ENCODE peak calls at places on chromosome 5, in nine cellular contexts. I, O, D, L, F, S, U, T and H are unnamed samples. For H3K27me3, the result is how much of the 10 kb centered on the place peaks cover.

GRCh38 chr5:137217599-137218200 is 281.4 kb downstream of the SPOCK1 start:
- DNase-seq in I (peak), O (no peak), D (peak), L (no peak), F (peak), S (no peak), U (no peak), T (no peak), H (peak)

GRCh38 chr5:164000241-164000640 is 494.8 kb downstream of the MAT2B start:
- DNase-seq in I (no peak), O (no peak), D (no peak), L (no peak), F (no peak), S (no peak), U (no peak), T (no peak), H (no peak)

GRCh38 chr5:90528704-90529233 is 615 bp downstream of the LYSMD3 start:
- DNase-seq in I (peak), O (no peak), D (no peak), L (peak), F (no peak), S (no peak), U (no peak), T (no peak), H (peak)

GRCh38 chr5:138645778-138646575 is 70.8 kb upstream of the HSPA9 start:
- DNase-seq in I (no peak), O (no peak), D (no peak), L (no peak), F (no peak), S (no peak), U (no peak), T (no peak), H (no peak)

GRCh38 chr5:123785160-123786001 is 273.4 kb downstream of the CSNK1G3 start:
- DNase-seq in I (peak), O (no peak), D (peak), L (peak), F (peak), S (peak), U (peak), T (no peak), H (peak)

GRCh38 chr5:73674669-73675004 is 48.6 kb downstream of the ARHGEF28 start:
- DNase-seq in I (peak), O (no peak), D (no peak), L (no peak), F (no peak), S (no peak), U (no peak), T (no peak), H (peak)

GRCh38 chr5:113896789-113897188 is 383.3 kb downstream of the YTHDC2 start:
- DNase-seq in I (no peak), O (no peak), D (no peak), L (no peak), F (no peak), S (no peak), U (no peak), T (no peak), H (no peak)

GRCh38 chr5:170181902-170182301 is 50.9 kb upstream of the C5orf58 start:
- DNase-seq in I (peak), O (no peak), D (no peak), L (no peak), F (no peak), S (no peak), U (no peak), T (no peak), H (no peak)

GRCh38 chr5:157799578-157799977 is 56.1 kb downstream of the LSM11 start:
- DNase-seq in I (no peak), O (no peak), D (no peak), L (no peak), F (no peak), S (no peak), U (no peak), T (no peak), H (no peak)

GRCh38 chr5:123203105-123203794 is 114.2 kb downstream of the PRDM6 start:
- DNase-seq in I (no peak), O (no peak), D (no peak), L (no peak), F (no peak), S (no peak), U (no peak), T (no peak), H (no peak)

GRCh38 chr5:62731011-62731410 is 152.4 kb downstream of the LRRC70 start:
- DNase-seq in I (no peak), O (no peak), D (no peak), L (no peak), F (no peak), S (no peak), U (no peak), T (no peak), H (no peak)

GRCh38 chr5:1916041-1917001 is 33.6 kb upstream of the IRX4 start:
- DNase-seq in I (no peak), O (no peak), D (no peak), L (no peak), F (no peak), S (no peak), U (no peak), T (no peak), H (no peak)

GRCh38 chr5:40601198-40601868 is 78.4 kb upstream of the PTGER4 start:
- DNase-seq in I (no peak), O (no peak), D (no peak), L (no peak), F (no peak), S (no peak), U (no peak), T (no peak), H (peak)

GRCh38 chr5:21680661-21681060 is 1172.5 kb downstream of the CDH12 start:
- DNase-seq in I (peak), O (no peak), D (peak), L (peak), F (no peak), S (no peak), U (no peak), T (no peak), H (peak)

GRCh38 chr5:151098185-151098813 is 17.5 kb upstream of the TNIP1 start:
- DNase-seq in I (no peak), O (no peak), D (no peak), L (no peak), F (no peak), S (no peak), U (no peak), T (no peak), H (no peak)

GRCh38 chr5:29037716-29038115 is 1999.3 kb upstream of the CDH9 start:
- DNase-seq in I (no peak), O (no peak), D (no peak), L (no peak), F (no peak), S (no peak), U (no peak), T (no peak), H (peak)

GRCh38 chr5:74945561-74946165 is 79.5 kb upstream of the FAM169A start:
- DNase-seq in I (no peak), O (no peak), D (no peak), L (no peak), F (no peak), S (no peak), U (no peak), T (no peak), H (no peak)

GRCh38 chr5:43203373-43203772 is 11.3 kb downstream of the NIM1K start:
- DNase-seq in I (peak), O (no peak), D (peak), L (no peak), F (no peak), S (no peak), U (no peak), T (no peak), H (no peak)

GRCh38 chr5:43207601-43208000 is 15.6 kb downstream of the NIM1K start:
- DNase-seq in I (peak), O (no peak), D (peak), L (no peak), F (no peak), S (no peak), U (peak), T (no peak), H (peak)

GRCh38 chr5:43208658-43209057 is 16.6 kb downstream of the NIM1K start:
- DNase-seq in I (no peak), O (no peak), D (no peak), L (no peak), F (no peak), S (no peak), U (no peak), T (no peak), H (no peak)

GRCh38 chr5:43202380-43202779 is 10.4 kb downstream of the NIM1K start:
- DNase-seq in I (no peak), O (no peak), D (no peak), L (no peak), F (no peak), S (no peak), U (no peak), T (no peak), H (no peak)

DNA sequence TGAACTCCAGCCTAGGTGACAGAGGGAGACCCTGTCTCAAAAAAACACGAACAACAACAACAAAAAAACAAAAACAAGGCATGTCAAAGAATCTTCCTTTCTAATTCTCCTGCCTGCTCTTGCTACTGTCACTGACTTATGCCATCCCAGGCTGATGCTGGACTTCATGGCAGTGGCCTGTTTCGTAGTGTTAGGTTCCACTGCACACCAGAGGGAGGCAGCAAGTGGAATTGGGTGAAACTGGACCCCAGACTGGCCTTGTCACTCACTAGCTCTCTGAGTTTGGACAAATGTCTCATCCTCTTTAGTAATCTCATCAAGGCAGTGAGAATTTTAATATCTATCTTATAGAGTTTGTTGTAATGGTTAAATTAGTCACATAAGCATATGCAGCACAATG is 12.9 kb downstream of the NIM1K start:
- DNase-seq in I (no peak), O (no peak), D (no peak), L (no peak), F (no peak), S (no peak), U (no peak), T (no peak), H (no peak)
- H3K4me3 ChIP-seq in I (no peak), O (no peak), D (no peak), L (no peak), F (no peak), S (no peak), U (no peak), T (no peak), H (no peak)

DNA sequence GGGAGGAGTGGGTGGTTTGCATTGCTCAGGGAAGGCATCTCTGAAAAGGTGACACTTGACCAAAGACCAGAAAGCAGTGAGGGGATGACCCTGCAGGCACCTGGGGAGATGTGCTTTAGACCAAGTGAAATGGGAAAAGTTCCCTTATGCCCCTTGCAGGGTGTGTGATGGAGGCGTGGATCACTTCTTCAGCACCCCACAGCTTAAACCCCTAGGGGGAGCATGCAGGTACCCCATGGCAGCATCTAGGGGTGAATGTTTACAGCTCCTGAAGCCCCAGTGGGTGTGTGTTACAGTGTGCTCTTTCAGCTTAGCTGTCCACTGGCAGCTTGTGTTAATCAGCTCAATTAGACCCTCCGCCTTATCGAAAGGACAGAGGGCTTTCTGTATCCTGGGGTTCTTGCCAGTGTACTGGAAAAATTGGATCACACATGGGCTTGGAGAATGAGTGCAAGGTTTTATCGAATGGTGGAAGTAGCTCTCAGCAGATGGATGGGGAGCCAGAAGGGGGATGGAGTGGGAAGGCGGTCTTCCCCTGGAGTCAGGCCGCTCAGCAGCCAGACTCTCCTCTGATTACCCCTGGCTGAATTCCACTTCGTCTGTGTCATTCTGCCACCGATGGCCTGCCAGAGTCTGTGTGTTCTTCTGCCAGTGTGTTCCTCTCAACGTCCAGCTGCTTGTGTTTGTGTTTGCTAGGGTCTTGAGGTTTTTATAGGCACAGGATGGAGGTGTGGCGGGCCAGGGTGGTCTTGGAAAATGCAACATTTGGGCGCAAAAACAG is 6.3 kb downstream of the BHMT2 start:
- DNase-seq in I (no peak), O (no peak), D (no peak), L (no peak), F (no peak), S (no peak), U (no peak), T (peak), H (no peak)
- TF ChIP-seq CTCF in I (no peak), O (no peak), D (no peak), L (no peak), F (no peak), S (no peak), U (no peak), T (no peak), H (no peak)

DNA sequence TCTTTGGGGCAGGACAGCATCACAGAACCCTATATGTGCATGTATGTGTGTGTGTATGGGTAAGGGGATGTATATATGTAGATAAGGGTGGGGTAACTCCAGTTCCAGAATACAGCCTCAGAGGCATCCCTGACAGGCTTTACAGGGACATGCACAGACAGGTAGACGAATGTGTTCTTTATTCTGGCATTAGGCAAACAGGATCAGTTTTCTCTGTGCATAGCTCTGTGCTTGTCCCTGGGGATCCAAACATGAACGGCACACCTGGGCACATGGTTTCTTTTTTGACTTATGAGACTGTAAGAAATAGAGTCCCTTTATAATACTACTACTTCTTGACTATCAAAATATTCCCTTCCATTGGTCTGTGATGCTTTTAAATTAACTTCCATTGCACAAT is 120.6 kb downstream of the TRIO start:
- DNase-seq in I (no peak), O (no peak), D (no peak), L (no peak), F (no peak), S (no peak), U (no peak), T (no peak), H (peak)
- H3K27me3 ChIP-seq in I (under half), O (under half), D (under half), L (under half), F (under half), S (under half), U (under half), T (under half), H (under half)

GRCh38 chr5:177087707-177088005 is 941 bp downstream of the FGFR4 start:
- DNase-seq in I (no peak), O (no peak), D (no peak), L (no peak), F (no peak), S (no peak), U (no peak), T (no peak), H (no peak)
- H3K4me3 ChIP-seq in I (no peak), O (no peak), D (peak), L (peak), F (peak), S (no peak), U (no peak), T (peak), H (no peak)

DNA sequence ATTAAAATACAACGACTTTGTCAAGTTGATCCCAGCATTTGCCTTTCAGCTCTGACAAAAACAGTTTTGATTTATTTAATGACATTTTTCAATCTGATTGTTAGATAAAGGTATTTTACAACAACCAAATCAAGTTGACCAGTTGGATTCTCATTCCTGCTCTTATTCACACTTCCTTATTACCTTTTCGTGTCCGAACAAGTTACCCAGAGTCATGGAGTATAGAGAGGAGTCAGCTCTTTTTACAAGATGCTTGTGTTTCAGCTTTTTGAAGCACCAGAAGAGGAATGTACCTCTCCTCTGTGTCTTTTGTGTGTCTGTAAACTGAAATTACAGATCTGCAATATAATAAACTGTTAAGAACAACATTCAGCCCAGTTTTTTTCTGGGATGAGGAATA is 151.3 kb upstream of the TMEM161B start:
- DNase-seq in I (no peak), O (no peak), D (no peak), L (no peak), F (no peak), S (no peak), U (no peak), T (no peak), H (peak)
- TF ChIP-seq CTCF in I (no peak), O (no peak), D (no peak), L (no peak), F (no peak), S (no peak), U (no peak), T (no peak), H (no peak)

DNA sequence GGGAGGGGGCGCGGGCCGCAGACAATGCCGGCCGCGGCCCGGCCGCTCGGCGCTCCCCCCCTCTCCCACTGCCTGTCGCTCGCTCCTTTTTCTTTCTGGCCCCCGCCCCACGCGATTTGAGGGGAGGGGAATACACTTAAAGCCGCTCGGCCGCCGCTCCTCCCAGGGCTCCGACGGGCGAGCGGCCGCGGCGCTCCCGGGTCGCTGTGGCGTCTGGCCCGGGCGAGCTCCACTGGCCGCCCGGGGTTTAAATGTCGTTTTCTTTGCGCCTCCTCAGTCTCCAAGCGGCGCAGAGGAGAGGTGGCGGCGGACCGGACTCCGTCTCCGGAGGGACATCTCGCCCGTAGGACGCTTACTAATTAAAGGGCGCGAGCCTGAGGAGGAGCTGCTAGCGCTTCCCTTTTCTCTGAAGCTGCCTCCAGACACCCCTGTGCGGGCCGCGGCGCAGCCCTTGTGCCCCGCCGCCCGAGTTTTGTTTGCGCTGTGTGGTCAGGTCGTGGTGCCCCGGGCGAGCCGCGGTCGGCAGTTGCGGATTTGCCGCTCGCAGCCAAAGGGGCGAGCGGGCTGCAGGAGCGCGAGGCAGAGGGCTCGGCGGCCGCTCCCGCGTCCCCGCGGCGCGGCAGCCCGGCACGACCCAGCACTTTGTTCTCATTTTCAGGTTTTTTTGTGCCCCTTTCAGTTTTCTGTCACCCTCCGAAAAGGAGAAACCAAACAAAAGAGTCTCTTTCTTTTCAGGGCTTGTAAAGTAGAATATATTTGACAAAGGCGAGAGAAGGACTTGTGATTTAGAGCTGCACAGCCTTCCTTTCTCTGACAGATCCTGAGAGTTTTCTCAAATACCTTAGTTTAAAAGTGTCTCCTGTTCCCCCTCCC is 1.5 kb downstream of the ZSWIM6 start:
- DNase-seq in I (no peak), O (peak), D (peak), L (peak), F (no peak), S (peak), U (no peak), T (peak), H (no peak)
- H3K27me3 ChIP-seq in I (under half), O (under half), D (under half), L (under half), F (under half), S (under half), U (under half), T (under half), H (under half)